ENCODE peak calls at places on chromosomes 1 and 21, in seven cellular contexts. U, R, D, L, J, O and K are unnamed samples.

GRCh38 chr21:35026617-35027557 is 22.2 kb downstream of the RUNX1 start:
- DNase-seq in U (peak), O (no peak), L (no peak), J (no peak), D (peak), R (no peak), K (peak)

GRCh38 chr1:169117014-169117413 is 10.5 kb downstream of the ATP1B1 start:
- DNase-seq in O (no peak), U (no peak), L (no peak), J (no peak), R (no peak), D (no peak), K (no peak)

GRCh38 chr1:183968386-183968785 is 69.1 kb downstream of the COLGALT2 start:
- DNase-seq in O (no peak), U (no peak), L (no peak), R (no peak), J (no peak), D (no peak), K (no peak)

GRCh38 chr21:14742119-14742518 is 196.0 kb upstream of the SAMSN1 start:
- DNase-seq in U (no peak), O (peak), J (no peak), L (no peak), R (no peak), D (no peak), K (no peak)

GRCh38 chr1:36126797-36127500 is 1.9 kb upstream of the COL8A2 start:
- DNase-seq in L (no peak), U (no peak), J (no peak), D (no peak), O (no peak), R (no peak), K (no peak)

GRCh38 chr1:243495442-243496172 is 239.8 kb downstream of the SDCCAG8 start:
- DNase-seq in D (no peak), J (no peak), R (no peak), U (no peak), L (no peak), O (no peak), K (no peak)

GRCh38 chr1:90370696-90371095 is 346.4 kb downstream of the BARHL2 start:
- DNase-seq in J (no peak), R (no peak), O (peak), L (no peak), U (no peak), D (no peak), K (no peak)

GRCh38 chr1:246497331-246497915 is 9.7 kb downstream of the SMYD3 start:
- DNase-seq in U (peak), D (no peak), O (peak), J (peak), R (peak), L (no peak), K (peak)

GRCh38 chr1:230235876-230236275 is 168.8 kb downstream of the GALNT2 start:
- DNase-seq in J (no peak), O (no peak), U (no peak), D (no peak), R (no peak), L (no peak), K (no peak)

GRCh38 chr21:23402929-23403520 is 2204.3 kb downstream of the MRPL39 start:
- DNase-seq in J (no peak), D (no peak), R (no peak), U (no peak), O (no peak), L (no peak), K (no peak)

GRCh38 chr1:232462200-232462599 is 167.7 kb downstream of the SIPA1L2 start:
- DNase-seq in U (no peak), L (no peak), O (peak), D (no peak), R (peak), J (no peak), K (peak)